ENCODE peak calls at places on chromosomes 5 and 9, in eight cellular contexts. D is heart left ventricle, E is esophagus squamous epithelium, G is upper lobe of right lung, W is trophoblast cell, F is body of pancreas, P is PC-9, S is left ventricle myocardium inferior. O is an unnamed sample. For H3K4me1, the result is how much of the 10 kb centered on the place peaks cover.

GRCh38 chr9:88460583-88461332 is 72.5 kb downstream of the SPIN1 start:
- DNase-seq in D (no peak), E (no peak), G (no peak), W (peak), F (no peak), P (no peak), S (no peak), O (no peak)

GRCh38 chr9:96020300-96020821 is 144.9 kb downstream of the ERCC6L2 start:
- DNase-seq in D (no peak), E (no peak), G (peak), W (no peak), F (no peak), P (no peak), S (no peak), O (no peak)

GRCh38 chr5:60196382-60197113 is 303.0 kb upstream of the PDE4D start:
- DNase-seq in D (no peak), E (no peak), G (no peak), W (peak), F (no peak), P (peak), S (no peak), O (peak)

GRCh38 chr9:31210982-31211570 is 1173.4 kb upstream of the ACO1 start:
- DNase-seq in D (no peak), E (no peak), G (peak), W (peak), F (no peak), P (no peak), S (no peak), O (peak)

GRCh38 chr9:20623748-20624124 is 1.4 kb upstream of the MLLT3 start:
- DNase-seq in D (no peak), E (no peak), G (no peak), W (no peak), F (no peak), P (no peak), S (no peak), O (no peak)

GRCh38 chr5:17302590-17302989 is 85.2 kb downstream of the BASP1 start:
- DNase-seq in D (no peak), E (no peak), G (no peak), W (peak), F (no peak), P (no peak), S (no peak), O (no peak)

GRCh38 chr5:127572930-127573329 is 55.5 kb downstream of the PRRC1 start:
- DNase-seq in D (no peak), E (no peak), G (no peak), W (peak), F (no peak), P (no peak), S (no peak), O (no peak)

GRCh38 chr5:117463836-117464235 is 889.2 kb upstream of the SEMA6A start:
- DNase-seq in D (no peak), E (no peak), G (no peak), W (no peak), F (no peak), P (no peak), S (no peak), O (no peak)

GRCh38 chr5:132327278-132327959 is 33.2 kb downstream of the SLC22A4 start:
- DNase-seq in D (no peak), E (no peak), G (no peak), W (no peak), F (no peak), P (no peak), S (no peak), O (no peak)

GRCh38 chr5:150075806-150076205 is 10.5 kb downstream of the CSF1R start:
- DNase-seq in D (no peak), E (no peak), G (no peak), W (peak), F (no peak), P (no peak), S (no peak), O (no peak)

GRCh38 chr9:131823701-131824146 is 83.8 kb upstream of the RAPGEF1 start:
- DNase-seq in D (no peak), E (no peak), G (no peak), W (no peak), F (no peak), P (no peak), S (no peak), O (no peak)

GRCh38 chr5:134958755-134959154 is 9.0 kb upstream of the CATSPER3 start:
- DNase-seq in D (no peak), E (no peak), G (no peak), W (no peak), F (no peak), P (peak), S (no peak), O (no peak)

GRCh38 chr5:66306844-66307315 is 162.8 kb downstream of the SREK1 start:
- DNase-seq in D (no peak), E (no peak), G (no peak), W (peak), F (no peak), P (no peak), S (no peak), O (no peak)

GRCh38 chr5:37840036-37840909 is at the start of gene GDNF:
- DNase-seq in D (no peak), E (no peak), G (peak), W (peak), F (no peak), P (no peak), S (peak), O (no peak)

GRCh38 chr5:123673107-123673506 is 161.1 kb downstream of the CSNK1G3 start:
- DNase-seq in D (no peak), E (no peak), G (no peak), W (peak), F (no peak), P (no peak), S (no peak), O (no peak)

GRCh38 chr9:29349050-29349449 is 1775.8 kb upstream of the C9orf72 start:
- DNase-seq in D (no peak), E (no peak), G (no peak), W (no peak), F (no peak), P (no peak), S (no peak), O (no peak)

GRCh38 chr9:27499481-27499880 is 24.6 kb upstream of the IFNK start:
- DNase-seq in D (no peak), E (no peak), G (no peak), W (peak), F (no peak), P (no peak), S (no peak), O (no peak)

GRCh38 chr9:107283621-107284616 is 840 bp downstream of the RAD23B start:
- DNase-seq in D (peak), E (no peak), G (peak), W (peak), F (peak), P (peak), S (peak), O (peak)

GRCh38 chr5:68548959-68549676 is 333.6 kb downstream of the PIK3R1 start:
- DNase-seq in D (no peak), E (no peak), G (no peak), W (peak), F (no peak), P (peak), S (no peak), O (peak)

GRCh38 chr5:134846641-134846960 is 833 bp downstream of the C5orf24 start:
- DNase-seq in D (no peak), E (no peak), G (no peak), W (no peak), F (no peak), P (no peak), S (no peak), O (no peak)

GRCh38 chr5:84683594-84683993 is 298.9 kb upstream of the EDIL3 start:
- DNase-seq in D (no peak), E (no peak), G (no peak), W (no peak), F (no peak), P (no peak), S (no peak), O (no peak)

GRCh38 chr5:92424785-92425426 is 1041.8 kb upstream of the ARRDC3 start:
- DNase-seq in D (no peak), E (no peak), G (no peak), W (no peak), F (no peak), P (no peak), S (no peak), O (no peak)

GRCh38 chr5:171830686-171831085 is 45.1 kb downstream of the SMIM23 start:
- DNase-seq in D (no peak), E (no peak), G (no peak), W (no peak), F (no peak), P (no peak), S (no peak), O (no peak)

GRCh38 chr9:33151007-33151557 is 16.1 kb downstream of the B4GALT1 start:
- DNase-seq in D (peak), E (no peak), G (no peak), W (peak), F (peak), P (no peak), S (peak), O (peak)

GRCh38 chr9:37929441-37929895 is 25.5 kb upstream of the SLC25A51 start:
- DNase-seq in D (no peak), E (no peak), G (no peak), W (peak), F (no peak), P (no peak), S (no peak), O (no peak)

GRCh38 chr5:127969651-127970050 is 113.9 kb upstream of the SLC12A2 start:
- DNase-seq in D (no peak), E (no peak), G (no peak), W (no peak), F (no peak), P (no peak), S (no peak), O (no peak)

GRCh38 chr5:147464211-147464610 is 45.7 kb downstream of the DPYSL3 start:
- DNase-seq in D (no peak), E (no peak), G (no peak), W (peak), F (peak), P (no peak), S (no peak), O (no peak)

GRCh38 chr5:89513299-89514044 is 630.5 kb upstream of the MEF2C start:
- DNase-seq in D (no peak), E (no peak), G (no peak), W (no peak), F (no peak), P (no peak), S (no peak), O (no peak)

GRCh38 chr9:5620494-5620893 is 8.4 kb upstream of the RIC1 start:
- DNase-seq in D (no peak), E (no peak), G (no peak), W (no peak), F (no peak), P (no peak), S (no peak), O (no peak)

GRCh38 chr9:129580211-129580915 is 40.5 kb downstream of the C9orf50 start:
- DNase-seq in D (no peak), E (no peak), G (no peak), W (no peak), F (no peak), P (no peak), S (no peak), O (no peak)

GRCh38 chr5:155792873-155793272 is 534.1 kb upstream of the SGCD start:
- DNase-seq in D (no peak), E (no peak), G (no peak), W (no peak), F (no peak), P (no peak), S (no peak), O (no peak)

GRCh38 chr9:110068212-110068611 is 139.7 kb downstream of the C9orf152 start:
- DNase-seq in D (no peak), E (no peak), G (no peak), W (no peak), F (no peak), P (no peak), S (no peak), O (no peak)

GRCh38 chr9:98287383-98287782 is 31.9 kb upstream of the TBC1D2 start:
- DNase-seq in D (no peak), E (no peak), G (no peak), W (no peak), F (no peak), P (peak), S (no peak), O (no peak)

GRCh38 chr5:61563401-61563800 is 231.3 kb downstream of the ZSWIM6 start:
- DNase-seq in D (no peak), E (no peak), G (no peak), W (no peak), F (no peak), P (no peak), S (no peak), O (no peak)

GRCh38 chr5:147098233-147098790 is 136.5 kb upstream of the STK32A start:
- DNase-seq in D (peak), E (no peak), G (no peak), W (peak), F (peak), P (no peak), S (no peak), O (no peak)

GRCh38 chr5:134769206-134769605 is 10.6 kb downstream of the DDX46 start:
- DNase-seq in D (no peak), E (no peak), G (no peak), W (peak), F (no peak), P (no peak), S (no peak), O (no peak)

GRCh38 chr5:151480859-151481258 is 33.5 kb downstream of the SLC36A1 start:
- DNase-seq in D (no peak), E (no peak), G (no peak), W (no peak), F (no peak), P (no peak), S (no peak), O (no peak)

GRCh38 chr5:135568241-135568640 is 10.6 kb downstream of the CXCL14 start:
- DNase-seq in D (no peak), E (no peak), G (no peak), W (no peak), F (no peak), P (no peak), S (no peak), O (no peak)

GRCh38 chr5:151174612-151175101 is 17.1 kb upstream of the ANXA6 start:
- DNase-seq in D (peak), E (no peak), G (no peak), W (peak), F (no peak), P (no peak), S (no peak), O (no peak)

DNA sequence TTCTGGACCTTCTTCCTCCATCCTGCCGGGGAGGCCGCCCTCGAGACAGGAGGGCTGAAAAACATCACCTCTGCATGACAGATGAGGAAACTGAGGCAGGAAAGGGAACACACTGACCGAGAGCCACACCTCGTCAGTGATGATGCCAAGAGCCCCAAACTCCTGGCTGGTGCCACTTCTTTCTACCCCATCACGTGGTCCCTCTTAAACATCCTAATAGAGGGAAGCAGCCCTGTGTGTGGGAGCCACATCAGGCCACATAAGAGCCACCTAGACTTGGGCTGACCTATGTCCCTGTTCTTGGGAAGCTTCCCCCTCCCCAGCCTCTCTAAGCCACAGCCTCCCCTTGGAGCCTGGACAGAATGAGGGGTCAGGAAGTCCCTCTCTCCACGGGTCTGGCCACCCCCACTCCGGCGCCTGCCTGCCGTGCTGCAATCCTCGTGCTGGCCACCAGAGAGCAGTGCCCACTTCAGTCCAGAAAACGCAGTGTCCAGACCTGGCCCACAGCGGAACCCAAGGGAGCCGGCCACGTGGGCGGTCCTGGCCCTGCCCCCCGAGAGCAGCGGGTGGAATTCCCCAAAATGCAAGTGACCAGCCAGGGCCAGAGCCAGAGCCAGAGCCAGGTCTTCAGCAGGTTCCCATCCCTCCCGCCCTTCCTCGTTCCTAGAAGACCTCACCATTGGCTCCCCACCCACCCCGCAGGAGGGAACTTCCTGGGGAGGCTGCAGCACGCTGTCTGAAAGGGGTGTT is 54.7 kb upstream of the SARDH start:
- DNase-seq in D (peak), E (no peak), G (peak), W (peak), F (peak), P (peak), S (peak), O (no peak)
- H3K4me3 ChIP-seq in D (no peak), E (peak), G (no peak), W (no peak), F (no peak), P (no peak), S (peak), O (no peak)

DNA sequence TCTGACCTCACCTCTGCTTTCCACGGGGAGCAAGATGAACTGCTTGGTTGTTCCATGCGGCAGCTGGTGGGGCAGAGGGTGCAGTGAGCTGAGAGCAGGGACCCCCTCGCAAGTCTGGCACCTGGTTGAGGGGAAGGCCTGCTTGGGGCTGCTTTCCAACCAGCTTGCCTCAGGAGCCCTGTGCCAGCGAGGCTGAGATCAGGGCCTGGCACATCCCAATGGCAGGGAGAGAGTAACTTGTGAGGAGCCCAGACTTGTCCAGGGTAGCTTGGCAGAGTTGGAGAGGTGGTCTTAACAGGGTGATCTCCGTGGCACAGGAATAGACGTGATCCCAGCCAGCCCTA is 68.9 kb downstream of the IQGAP2 start:
- DNase-seq in D (no peak), E (no peak), G (no peak), W (no peak), F (no peak), P (no peak), S (no peak), O (no peak)
- H3K27ac ChIP-seq in D (no peak), E (peak), G (no peak), W (no peak), F (peak), P (no peak), S (no peak), O (peak)

GRCh38 chr5:112737088-112737471 is 605 bp upstream of the APC start:
- DNase-seq in D (no peak), E (no peak), G (no peak), W (no peak), F (no peak), P (no peak), S (no peak), O (no peak)
- H3K4me1 ChIP-seq in D (under half), E (under half), G (under half), W (under half), F (under half), P (under half), S (under half), O (under half)

GRCh38 chr5:42989198-42989597 is 50.9 kb downstream of the ANXA2R start:
- DNase-seq in D (no peak), E (no peak), G (no peak), W (no peak), F (no peak), P (no peak), S (no peak), O (no peak)
- H3K4me3 ChIP-seq in D (no peak), E (peak), G (no peak), W (no peak), F (no peak), P (no peak), S (no peak), O (no peak)

DNA sequence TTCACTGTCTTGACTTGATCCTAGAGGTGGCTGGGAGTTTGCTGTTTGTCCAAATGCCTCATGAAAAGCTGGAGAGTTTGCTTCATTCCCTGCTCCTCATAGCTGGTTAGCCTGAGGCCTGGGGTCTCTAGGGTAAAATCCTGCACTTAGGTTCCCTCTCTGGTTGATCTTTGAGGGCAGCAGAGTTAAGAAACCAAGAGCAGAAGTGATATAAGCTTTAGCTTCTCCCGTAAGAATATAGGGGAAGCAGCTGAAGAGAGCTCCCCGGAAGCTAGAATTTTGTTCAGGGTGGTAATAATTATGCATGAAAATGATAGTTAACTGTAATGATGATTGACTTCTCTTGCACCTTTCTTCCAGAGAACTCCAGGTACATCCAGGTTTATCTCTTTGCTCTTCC is 1.4 kb downstream of the FAM53C start:
- DNase-seq in D (no peak), E (no peak), G (no peak), W (no peak), F (no peak), P (no peak), S (no peak), O (no peak)
- H3K27ac ChIP-seq in D (peak), E (peak), G (peak), W (peak), F (peak), P (no peak), S (peak), O (peak)

GRCh38 chr5:119346404-119346803 is 9.4 kb upstream of the TNFAIP8 start:
- DNase-seq in D (no peak), E (no peak), G (no peak), W (no peak), F (no peak), P (no peak), S (no peak), O (no peak)
- H3K4me1 ChIP-seq in D (half or more), E (under half), G (under half), W (under half), F (under half), P (under half), S (under half), O (under half)

GRCh38 chr9:128420651-128421473 is at the start of gene CERCAM:
- DNase-seq in D (peak), E (no peak), G (peak), W (peak), F (peak), P (peak), S (peak), O (no peak)

GRCh38 chr9:128422783-128423150 is 2.1 kb downstream of the CERCAM start:
- DNase-seq in D (no peak), E (no peak), G (no peak), W (peak), F (no peak), P (peak), S (no peak), O (no peak)

GRCh38 chr9:128420060-128420650 is 502 bp upstream of the CERCAM start:
- DNase-seq in D (peak), E (no peak), G (peak), W (peak), F (peak), P (peak), S (peak), O (no peak)

GRCh38 chr9:128419061-128419925 is 1.4 kb upstream of the CERCAM start:
- DNase-seq in D (no peak), E (no peak), G (no peak), W (peak), F (no peak), P (peak), S (no peak), O (no peak)

DNA sequence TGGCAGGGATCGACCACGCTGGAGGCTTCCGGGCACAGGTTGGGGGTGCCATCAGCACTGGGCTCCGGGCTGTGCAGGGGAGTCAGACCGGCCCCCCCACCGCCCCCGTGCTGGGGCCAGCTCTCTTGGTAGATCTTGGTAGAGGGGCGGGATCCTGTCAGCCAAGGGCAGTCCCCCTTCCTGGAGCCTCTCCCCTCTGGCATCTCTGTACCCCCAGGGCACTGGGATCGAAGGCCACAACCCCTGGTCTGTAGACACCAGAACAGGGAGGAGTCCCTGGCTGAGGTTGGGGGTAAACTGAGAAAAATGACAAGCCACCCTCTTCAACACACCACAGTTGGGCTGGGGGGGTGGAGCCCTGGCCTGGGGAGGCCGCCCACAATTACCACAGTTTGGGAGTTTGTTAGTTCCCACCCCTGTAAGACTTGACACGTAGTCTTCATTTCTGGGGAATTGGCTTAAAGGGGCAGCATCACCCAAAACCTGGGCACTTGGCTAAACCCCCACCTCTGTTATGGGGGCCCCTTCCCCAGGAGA is 885 bp downstream of the CERCAM start:
- DNase-seq in D (peak), E (no peak), G (no peak), W (peak), F (peak), P (peak), S (peak), O (no peak)
- H3K4me3 ChIP-seq in D (peak), E (peak), G (peak), W (peak), F (peak), P (peak), S (peak), O (peak)

GRCh38 chr5:180346358-180346757 is 6.8 kb downstream of the GFPT2 start:
- DNase-seq in D (no peak), E (no peak), G (no peak), W (no peak), F (no peak), P (no peak), S (no peak), O (no peak)
- H3K27ac ChIP-seq in D (no peak), E (no peak), G (no peak), W (no peak), F (no peak), P (no peak), S (no peak), O (no peak)